ENCODE peak calls at places on chromosomes 7 and 10, in five cellular contexts. One of them, this sample, is unnamed.

GRCh38 chr10:114472874-114473248 is 68.6 kb upstream of the AFAP1L2 start:
- DNase-seq in MM.1S: no peak
- DNase-seq in PC-3: no peak
- DNase-seq in uterus: no peak
- DNase-seq in epithelial cell of esophagus: no peak
- DNase-seq in this sample: no peak

GRCh38 chr7:964401-965231 is 10.1 kb upstream of the ADAP1 start:
- DNase-seq in MM.1S: peak
- DNase-seq in PC-3: peak
- DNase-seq in uterus: peak
- DNase-seq in epithelial cell of esophagus: no peak
- DNase-seq in this sample: no peak

GRCh38 chr10:78578929-78579328 is 489.8 kb upstream of the ZMIZ1 start:
- DNase-seq in MM.1S: no peak
- DNase-seq in PC-3: peak
- DNase-seq in uterus: peak
- DNase-seq in epithelial cell of esophagus: peak
- DNase-seq in this sample: no peak

GRCh38 chr10:89470628-89471027 is 56.3 kb downstream of the IFIT5 start:
- DNase-seq in MM.1S: no peak
- DNase-seq in PC-3: no peak
- DNase-seq in uterus: no peak
- DNase-seq in epithelial cell of esophagus: no peak
- DNase-seq in this sample: no peak

GRCh38 chr10:46546591-46547330 is 9.7 kb downstream of the GPRIN2 start:
- DNase-seq in MM.1S: no peak
- DNase-seq in PC-3: peak
- DNase-seq in uterus: no peak
- DNase-seq in epithelial cell of esophagus: peak
- DNase-seq in this sample: no peak

GRCh38 chr7:123782071-123782798 is 33.4 kb upstream of the WASL start:
- DNase-seq in MM.1S: no peak
- DNase-seq in PC-3: peak
- DNase-seq in uterus: no peak
- DNase-seq in epithelial cell of esophagus: no peak
- DNase-seq in this sample: no peak

GRCh38 chr7:159109092-159110035 is 35.3 kb downstream of the VIPR2 start:
- DNase-seq in MM.1S: peak
- DNase-seq in PC-3: peak
- DNase-seq in uterus: peak
- DNase-seq in epithelial cell of esophagus: no peak
- DNase-seq in this sample: no peak

GRCh38 chr10:101933976-101934375 is 90.4 kb upstream of the KCNIP2 start:
- DNase-seq in MM.1S: no peak
- DNase-seq in PC-3: no peak
- DNase-seq in uterus: no peak
- DNase-seq in epithelial cell of esophagus: no peak
- DNase-seq in this sample: no peak

GRCh38 chr10:42428534-42428933 is 209.8 kb downstream of the ZNF33B start:
- DNase-seq in MM.1S: peak
- DNase-seq in PC-3: peak
- DNase-seq in uterus: no peak
- DNase-seq in epithelial cell of esophagus: peak
- DNase-seq in this sample: no peak

GRCh38 chr7:148962823-148963582 is 65.3 kb downstream of the PDIA4 start:
- DNase-seq in MM.1S: peak
- DNase-seq in PC-3: peak
- DNase-seq in uterus: peak
- DNase-seq in epithelial cell of esophagus: peak
- DNase-seq in this sample: peak

GRCh38 chr10:86668297-86669165 is at the start of gene LDB3:
- DNase-seq in MM.1S: no peak
- DNase-seq in PC-3: peak
- DNase-seq in uterus: peak
- DNase-seq in epithelial cell of esophagus: no peak
- DNase-seq in this sample: peak

GRCh38 chr7:94333810-94334209 is 60.9 kb upstream of the COL1A2 start:
- DNase-seq in MM.1S: no peak
- DNase-seq in PC-3: peak
- DNase-seq in uterus: no peak
- DNase-seq in epithelial cell of esophagus: peak
- DNase-seq in this sample: no peak

GRCh38 chr10:114685456-114685855 is 27.4 kb upstream of the ABLIM1 start:
- DNase-seq in MM.1S: no peak
- DNase-seq in PC-3: no peak
- DNase-seq in uterus: no peak
- DNase-seq in epithelial cell of esophagus: no peak
- DNase-seq in this sample: no peak

GRCh38 chr10:25689346-25690095 is 244.5 kb upstream of the MYO3A start:
- DNase-seq in MM.1S: no peak
- DNase-seq in PC-3: no peak
- DNase-seq in uterus: no peak
- DNase-seq in epithelial cell of esophagus: no peak
- DNase-seq in this sample: no peak

GRCh38 chr7:139830292-139830691 is 1.2 kb downstream of the TBXAS1 start:
- DNase-seq in MM.1S: no peak
- DNase-seq in PC-3: no peak
- DNase-seq in uterus: no peak
- DNase-seq in epithelial cell of esophagus: no peak
- DNase-seq in this sample: no peak

GRCh38 chr10:8430321-8430720 is 375.8 kb downstream of the GATA3 start:
- DNase-seq in MM.1S: no peak
- DNase-seq in PC-3: no peak
- DNase-seq in uterus: no peak
- DNase-seq in epithelial cell of esophagus: no peak
- DNase-seq in this sample: no peak

GRCh38 chr10:12214763-12215218 is 18.8 kb downstream of the CDC123 start:
- DNase-seq in MM.1S: peak
- DNase-seq in PC-3: peak
- DNase-seq in uterus: no peak
- DNase-seq in epithelial cell of esophagus: peak
- DNase-seq in this sample: peak

GRCh38 chr7:103887050-103887449 is 102.4 kb downstream of the RELN start:
- DNase-seq in MM.1S: no peak
- DNase-seq in PC-3: no peak
- DNase-seq in uterus: no peak
- DNase-seq in epithelial cell of esophagus: no peak
- DNase-seq in this sample: no peak

GRCh38 chr7:103888603-103889153 is 100.8 kb downstream of the RELN start:
- DNase-seq in MM.1S: no peak
- DNase-seq in PC-3: no peak
- DNase-seq in uterus: no peak
- DNase-seq in epithelial cell of esophagus: no peak
- DNase-seq in this sample: no peak

GRCh38 chr7:103889451-103889850 is 100.0 kb downstream of the RELN start:
- DNase-seq in MM.1S: no peak
- DNase-seq in PC-3: no peak
- DNase-seq in uterus: no peak
- DNase-seq in epithelial cell of esophagus: no peak
- DNase-seq in this sample: no peak

DNA sequence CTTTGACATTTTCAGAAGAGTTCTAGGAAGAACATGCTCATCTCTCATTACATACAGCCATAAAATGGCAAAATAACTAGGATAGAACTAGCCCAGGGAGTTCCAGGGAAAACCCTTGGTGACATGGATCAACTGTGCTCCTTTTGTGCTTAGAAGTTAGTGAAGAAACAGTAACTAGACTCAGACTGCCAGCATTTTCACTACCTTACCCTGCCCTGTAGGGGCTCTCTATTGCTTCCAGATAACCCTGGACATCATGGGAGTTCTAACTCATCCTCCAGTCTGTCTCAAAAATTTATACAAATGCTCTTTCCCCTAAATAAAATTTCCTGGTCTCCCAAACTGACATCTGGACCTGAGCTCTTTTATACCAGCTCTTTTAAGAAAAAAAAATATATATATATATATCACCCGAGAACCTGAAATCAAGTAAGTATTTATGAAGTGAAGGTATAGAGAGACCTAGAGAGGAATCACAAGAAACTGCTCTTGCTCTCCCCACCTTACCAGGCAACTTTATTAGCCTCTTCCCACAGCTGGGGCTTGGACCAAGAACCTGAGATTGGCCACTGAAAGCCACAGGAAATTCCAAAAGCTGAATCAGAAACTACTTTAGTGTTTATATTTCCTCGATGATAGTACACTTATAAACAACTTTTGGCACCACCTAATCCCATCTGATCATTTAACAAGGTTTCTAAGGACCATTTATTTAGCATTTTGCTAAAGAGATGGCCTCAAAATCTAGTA is 101.4 kb downstream of the RELN start:
- DNase-seq in MM.1S: no peak
- DNase-seq in PC-3: peak
- DNase-seq in uterus: no peak
- DNase-seq in epithelial cell of esophagus: no peak
- DNase-seq in this sample: no peak
- TF ChIP-seq CTCF in MM.1S: no peak
- TF ChIP-seq CTCF in PC-3: no peak
- TF ChIP-seq CTCF in uterus: no peak
- TF ChIP-seq CTCF in epithelial cell of esophagus: no peak
- TF ChIP-seq CTCF in this sample: no peak

DNA sequence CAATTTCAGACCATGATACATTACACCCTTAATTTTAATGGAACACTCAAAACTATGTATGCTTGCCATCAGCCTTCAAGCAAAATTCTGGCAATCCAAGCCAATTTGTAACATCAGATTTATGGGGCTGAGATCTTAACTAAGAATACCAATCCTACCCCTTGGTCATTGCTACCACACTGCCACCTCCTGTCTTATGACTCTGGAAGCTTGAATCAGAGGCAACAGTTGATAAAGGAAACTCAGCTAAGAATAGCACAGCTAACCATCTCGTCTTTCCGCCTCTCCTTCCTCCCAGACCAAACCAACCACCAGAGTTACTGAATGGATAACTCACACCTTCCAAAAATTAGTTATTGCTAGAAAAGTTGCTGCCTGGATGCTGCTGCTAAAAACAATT is 7.4 kb downstream of the IGF2BP3 start:
- DNase-seq in MM.1S: no peak
- DNase-seq in PC-3: peak
- DNase-seq in uterus: no peak
- DNase-seq in epithelial cell of esophagus: peak
- DNase-seq in this sample: peak
- TF ChIP-seq CTCF in MM.1S: no peak
- TF ChIP-seq CTCF in PC-3: peak
- TF ChIP-seq CTCF in uterus: no peak
- TF ChIP-seq CTCF in epithelial cell of esophagus: peak
- TF ChIP-seq CTCF in this sample: no peak

GRCh38 chr10:20768849-20769248 is 128.3 kb downstream of the NEBL start:
- DNase-seq in MM.1S: no peak
- DNase-seq in PC-3: peak
- DNase-seq in uterus: no peak
- DNase-seq in epithelial cell of esophagus: peak
- DNase-seq in this sample: no peak
- TF ChIP-seq CTCF in MM.1S: peak
- TF ChIP-seq CTCF in PC-3: peak
- TF ChIP-seq CTCF in uterus: peak
- TF ChIP-seq CTCF in epithelial cell of esophagus: no peak
- TF ChIP-seq CTCF in this sample: no peak

GRCh38 chr10:69384320-69384719 is 32.4 kb downstream of the TACR2 start:
- DNase-seq in MM.1S: no peak
- DNase-seq in PC-3: no peak
- DNase-seq in uterus: no peak
- DNase-seq in epithelial cell of esophagus: no peak
- DNase-seq in this sample: no peak

GRCh38 chr10:69379800-69380199 is 36.9 kb downstream of the TACR2 start:
- DNase-seq in MM.1S: no peak
- DNase-seq in PC-3: no peak
- DNase-seq in uterus: no peak
- DNase-seq in epithelial cell of esophagus: no peak
- DNase-seq in this sample: no peak

GRCh38 chr10:69385454-69386350 is 31.0 kb downstream of the TACR2 start:
- DNase-seq in MM.1S: no peak
- DNase-seq in PC-3: no peak
- DNase-seq in uterus: no peak
- DNase-seq in epithelial cell of esophagus: peak
- DNase-seq in this sample: no peak

GRCh38 chr10:69382382-69383117 is 34.2 kb downstream of the TACR2 start:
- DNase-seq in MM.1S: no peak
- DNase-seq in PC-3: peak
- DNase-seq in uterus: peak
- DNase-seq in epithelial cell of esophagus: peak
- DNase-seq in this sample: no peak

DNA sequence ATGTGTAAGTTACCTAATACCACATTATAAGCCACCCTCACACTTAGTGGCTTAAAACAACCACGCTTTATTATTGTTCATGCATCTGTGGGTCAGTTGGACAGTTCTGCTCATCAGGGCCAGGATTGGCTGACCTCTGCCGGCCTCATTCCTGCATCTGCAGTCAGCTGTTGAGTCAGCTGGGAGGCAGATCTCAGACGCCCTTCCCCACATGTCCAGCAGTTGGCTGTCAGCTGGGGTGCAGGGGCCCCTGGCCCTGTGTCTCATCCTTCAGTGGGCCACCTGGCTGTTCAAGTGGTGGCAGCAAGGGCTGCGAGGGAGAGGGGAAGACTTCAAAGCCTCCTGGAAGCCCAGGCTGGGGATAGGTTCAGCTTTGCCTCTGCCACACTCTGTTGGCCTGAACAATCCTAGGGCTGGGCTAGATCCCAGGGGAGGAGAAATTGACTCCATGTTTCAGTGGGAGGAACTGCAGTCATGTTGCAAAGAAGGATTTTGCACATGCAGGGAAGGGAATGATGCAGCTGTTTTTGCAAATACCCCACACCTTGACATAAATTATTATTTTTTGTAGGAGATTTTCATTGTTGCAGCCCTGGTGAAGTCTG is 33.1 kb downstream of the TACR2 start:
- DNase-seq in MM.1S: no peak
- DNase-seq in PC-3: no peak
- DNase-seq in uterus: peak
- DNase-seq in epithelial cell of esophagus: no peak
- DNase-seq in this sample: no peak
- TF ChIP-seq CTCF in MM.1S: no peak
- TF ChIP-seq CTCF in PC-3: peak
- TF ChIP-seq CTCF in uterus: peak
- TF ChIP-seq CTCF in epithelial cell of esophagus: no peak
- TF ChIP-seq CTCF in this sample: no peak

DNA sequence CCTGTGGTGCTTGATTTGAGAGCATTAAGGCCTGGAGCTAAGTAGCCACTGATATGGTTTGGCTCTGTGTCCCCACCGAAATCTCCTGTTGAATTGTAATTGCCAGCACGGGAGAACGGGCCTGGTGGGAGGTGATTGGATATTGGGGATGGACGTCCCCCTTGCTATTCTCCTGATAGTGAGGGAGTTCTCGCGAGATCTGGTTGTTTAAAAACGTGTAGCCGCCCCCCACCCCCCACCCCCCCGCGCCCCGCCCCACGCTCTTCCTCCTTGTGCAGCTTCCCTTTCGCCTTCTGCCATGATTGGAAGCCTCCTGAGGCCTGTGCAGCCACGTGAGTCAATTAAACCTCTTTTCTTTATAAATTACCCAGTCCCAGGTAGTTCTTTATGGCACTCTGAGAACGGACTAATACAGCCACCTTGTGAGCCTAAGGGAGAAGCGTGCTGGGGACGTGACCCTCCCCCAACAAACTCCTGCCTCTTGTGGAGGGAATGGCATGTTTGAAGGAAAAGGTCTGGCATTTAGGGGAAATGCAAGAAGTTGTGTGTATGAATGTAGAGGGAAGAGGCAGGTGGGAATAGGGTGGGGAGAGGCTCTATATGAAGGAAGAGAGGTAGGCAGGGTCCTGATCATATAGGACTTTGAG is 118.0 kb upstream of the KMT2C start:
- DNase-seq in MM.1S: no peak
- DNase-seq in PC-3: no peak
- DNase-seq in uterus: no peak
- DNase-seq in epithelial cell of esophagus: no peak
- DNase-seq in this sample: no peak
- TF ChIP-seq CTCF in MM.1S: no peak
- TF ChIP-seq CTCF in PC-3: no peak
- TF ChIP-seq CTCF in uterus: no peak
- TF ChIP-seq CTCF in epithelial cell of esophagus: no peak
- TF ChIP-seq CTCF in this sample: no peak

This sample was measured in GM20000.